ENCODE peak calls at places on chromosome 6, in ten cellular contexts. A is hippocampal formation; T is lower leg skin; F is AG20443; M is RWPE2; V is activated naive CD4-positive, alpha-beta T cell treated with anti-CD3 and anti-CD28 coated beads, Interleukin-2, amount 50 U/mL, for 16 hours; X is activated CD8-positive, alpha-beta memory T cell treated with anti-CD3 and anti-CD28 coated beads for 4 hours; L is skeletal muscle cell; N is HCEC 1CT; H is left ventricle myocardium superior. E is an unnamed sample.

GRCh38 chr6:32109114-32109764 is at the start of gene TNXB:
- DNase-seq in N (no peak), V (no peak), M (no peak), A (no peak), L (no peak), T (peak; percentile 91), H (peak; percentile 69), X (no peak), F (no peak), E (no peak)

GRCh38 chr6:42505377-42505702 is 53.6 kb upstream of the TRERF1 start:
- DNase-seq in V (no peak), F (peak; percentile 51), L (no peak), H (no peak), X (no peak), N (peak; percentile 82), A (no peak), T (no peak), M (no peak), E (no peak)

GRCh38 chr6:42766163-42766670 is 15.6 kb upstream of the BICRAL start:
- DNase-seq in T (no peak), X (no peak), N (peak; percentile 68), M (no peak), L (peak; percentile 27), H (no peak), V (no peak), F (peak; percentile 52), A (no peak), E (no peak)

GRCh38 chr6:35078896-35079295 is 62.2 kb downstream of the TCP11 start:
- DNase-seq in T (no peak), N (no peak), H (no peak), V (no peak), X (no peak), F (no peak), A (no peak), M (peak; percentile 52), L (no peak), E (no peak)

GRCh38 chr6:73121421-73121993 is 103.8 kb downstream of the KHDC1L start:
- DNase-seq in F (peak; percentile 25), V (no peak), H (no peak), A (no peak), M (no peak), L (peak; percentile 24), T (no peak), X (no peak), N (peak; percentile 83), E (no peak)

GRCh38 chr6:46963626-46964025 is 41.9 kb upstream of the ADGRF5 start:
- DNase-seq in V (no peak), F (peak; percentile 16), X (no peak), N (no peak), A (no peak), T (no peak), L (no peak), H (no peak), M (no peak), E (no peak)

GRCh38 chr6:139732451-139732850 is 358.0 kb upstream of the CITED2 start:
- DNase-seq in F (peak; percentile 77), X (no peak), T (no peak), A (no peak), M (no peak), N (peak; percentile 77), H (no peak), V (no peak), L (peak; percentile 64), E (no peak)

GRCh38 chr6:37699138-37699766 is 1.6 kb upstream of the MDGA1 start:
- DNase-seq in H (no peak), F (no peak), L (no peak), T (no peak), X (no peak), A (no peak), N (no peak), V (peak; percentile 75), M (no peak), E (no peak)

GRCh38 chr6:91812596-91813274 is 1225.9 kb upstream of the MAP3K7 start:
- DNase-seq in N (peak; percentile 18), F (no peak), T (no peak), A (no peak), X (no peak), M (no peak), V (no peak), H (no peak), L (peak; percentile 67), E (no peak)

GRCh38 chr6:137982418-137983189 is 115.5 kb downstream of the TNFAIP3 start:
- DNase-seq in H (no peak), M (no peak), L (no peak), F (no peak), X (no peak), T (no peak), N (no peak), A (no peak), V (no peak), E (no peak)

GRCh38 chr6:118804091-118804490 is 89.9 kb upstream of the ASF1A start:
- DNase-seq in V (no peak), X (no peak), T (no peak), H (no peak), A (no peak), L (no peak), M (no peak), F (no peak), N (no peak), E (no peak)

GRCh38 chr6:116139917-116140316 is 14.0 kb upstream of the COL10A1 start:
- DNase-seq in N (no peak), T (no peak), F (no peak), H (no peak), L (no peak), X (no peak), A (no peak), M (no peak), V (no peak), E (no peak)

GRCh38 chr6:52725530-52726192 is 37.6 kb downstream of the GSTA2 start:
- DNase-seq in X (no peak), M (no peak), T (no peak), L (no peak), V (no peak), H (no peak), F (peak; percentile 20), N (no peak), A (no peak), E (no peak)

GRCh38 chr6:167987811-167988495 is 9.5 kb upstream of the KIF25 start:
- DNase-seq in H (no peak), A (no peak), T (peak; percentile 56), M (no peak), L (no peak), F (peak; percentile 39), V (no peak), N (no peak), X (no peak), E (no peak)

GRCh38 chr6:44721954-44722578 is 334.6 kb downstream of the CDC5L start:
- DNase-seq in F (no peak), M (no peak), V (no peak), X (no peak), N (no peak), H (no peak), T (peak; percentile 3), L (no peak), A (no peak), E (no peak)

GRCh38 chr6:35310265-35310831 is 12.7 kb downstream of the DEF6 start:
- DNase-seq in A (no peak), T (peak; percentile 75), M (no peak), L (no peak), F (no peak), X (no peak), H (no peak), V (no peak), N (no peak), E (no peak)

GRCh38 chr6:64782877-64783276 is 924.1 kb downstream of the EYS start:
- DNase-seq in N (no peak), H (no peak), L (no peak), V (no peak), X (no peak), M (no peak), F (no peak), A (no peak), T (no peak), E (no peak)

GRCh38 chr6:43768983-43769525 is 957 bp upstream of the VEGFA start:
- DNase-seq in T (no peak), L (peak; percentile 98), A (no peak), F (peak; percentile 91), V (no peak), H (peak; percentile 83), X (no peak), N (peak; percentile 94), M (peak; percentile 44), E (no peak)

GRCh38 chr6:4560225-4561077 is 215.8 kb upstream of the CDYL start:
- DNase-seq in L (no peak), F (no peak), N (no peak), H (no peak), A (no peak), T (peak; percentile 54), M (no peak), V (no peak), X (no peak), E (no peak)

GRCh38 chr6:148140772-148141557 is 201.7 kb upstream of the SASH1 start:
- DNase-seq in X (no peak), L (no peak), N (peak; percentile 42), V (no peak), M (no peak), H (no peak), A (no peak), T (no peak), F (no peak), E (no peak)

GRCh38 chr6:28941681-28942448 is 18.1 kb upstream of the TRIM27 start:
- DNase-seq in A (no peak), M (no peak), H (no peak), T (no peak), X (no peak), L (no peak), V (no peak), N (no peak), F (peak; percentile 44), E (no peak)

GRCh38 chr6:147950623-147950987 is 392.0 kb upstream of the SASH1 start:
- DNase-seq in H (no peak), M (no peak), A (no peak), F (no peak), N (peak; percentile 72), T (no peak), L (peak; percentile 61), V (no peak), X (no peak), E (no peak)

GRCh38 chr6:170371588-170371987 is 65.0 kb downstream of the FAM120B start:
- DNase-seq in N (no peak), F (no peak), X (no peak), A (peak; percentile 27), V (no peak), T (no peak), L (no peak), H (peak; percentile 50), M (no peak), E (no peak)

GRCh38 chr6:18595774-18596528 is 208.8 kb downstream of the RNF144B start:
- DNase-seq in V (peak; percentile 23), H (no peak), X (no peak), M (no peak), A (peak; percentile 73), F (peak; percentile 79), T (no peak), L (peak; percentile 23), N (peak; percentile 45), E (no peak)

GRCh38 chr6:31639449-31639861 is 13.0 kb downstream of the BAG6 start:
- DNase-seq in X (no peak), L (no peak), A (no peak), H (no peak), V (no peak), T (no peak), M (no peak), F (peak; percentile 73), N (peak; percentile 63), E (no peak)

GRCh38 chr6:138289739-138290138 is 71.4 kb upstream of the PBOV1 start:
- DNase-seq in N (no peak), A (no peak), H (peak; percentile 58), L (no peak), V (no peak), X (no peak), T (no peak), M (no peak), F (no peak), E (no peak)

E was measured in activated gamma-delta T cell.